ENCODE peak calls at places on chromosomes 13 and 19, in nine cellular contexts. R, W, Y, F, X, Q, L, M and U are unnamed samples.
A peak's percentile ranks its signal among the peaks of the same experiment; 100 is the strongest.

GRCh38 chr19:55913643-55914268 is 18.4 kb downstream of the NLRP13 start:
- DNase-seq in X (no peak), L (no peak), R (no peak), W (no peak), F (no peak), Y (no peak), Q (no peak), M (no peak), U (no peak)

GRCh38 chr19:19319725-19320361 is 466 bp downstream of the SUGP1 start:
- DNase-seq in Q (no peak), F (no peak), W (no peak), L (no peak), X (no peak), R (no peak), M (no peak), Y (no peak), U (peak; percentile 13)

GRCh38 chr19:30631035-30631375 is 258.8 kb downstream of the ZNF536 start:
- DNase-seq in X (no peak), W (no peak), M (no peak), Y (no peak), F (no peak), L (no peak), R (no peak), Q (no peak), U (no peak)

GRCh38 chr19:13834308-13834790 is 39.1 kb downstream of the ZSWIM4 start:
- DNase-seq in L (no peak), R (peak; percentile 90), M (no peak), X (peak; percentile 25), Q (no peak), Y (peak; percentile 47), W (peak; percentile 76), F (no peak), U (peak; percentile 56)

GRCh38 chr13:111339366-111340143 is 19.1 kb downstream of the TEX29 start:
- DNase-seq in R (no peak), Q (no peak), W (no peak), Y (no peak), X (no peak), L (no peak), M (no peak), F (no peak), U (no peak)

GRCh38 chr13:94309997-94310842 is 169.3 kb downstream of the DCT start:
- DNase-seq in W (peak; percentile 96), Q (no peak), X (no peak), Y (peak; percentile 89), L (no peak), F (no peak), R (peak; percentile 92), M (no peak), U (no peak)

GRCh38 chr13:98775844-98776598 is 23.5 kb upstream of the SLC15A1 start:
- DNase-seq in F (no peak), Q (no peak), X (no peak), L (no peak), Y (no peak), W (peak; percentile 65), R (peak; percentile 56), M (no peak), U (peak; percentile 6)

GRCh38 chr19:38596057-38596981 is 21.4 kb downstream of the MAP4K1 start:
- DNase-seq in W (no peak), Y (peak; percentile 16), X (no peak), R (peak; percentile 4), F (no peak), Q (no peak), M (no peak), L (peak; percentile 33), U (peak; percentile 91)

GRCh38 chr13:73599232-73600128 is 534.7 kb downstream of the KLF12 start:
- DNase-seq in X (no peak), F (no peak), Q (no peak), Y (peak; percentile 12), W (no peak), R (no peak), L (no peak), M (no peak), U (no peak)

GRCh38 chr19:2208975-2209374 is 27.2 kb downstream of the PLEKHJ1 start:
- DNase-seq in R (no peak), L (no peak), M (no peak), F (no peak), Q (no peak), Y (no peak), X (no peak), W (no peak), U (no peak)
- H3K4me1 ChIP-seq in R (peaks cover 50% of the 10 kb centered on the region), L (peaks cover 13% of the 10 kb centered on the region), M (peaks cover 17% of the 10 kb centered on the region), F (no peaks in the 10 kb centered on the region), Q (no peaks in the 10 kb centered on the region), Y (no peaks in the 10 kb centered on the region), X (no peaks in the 10 kb centered on the region), W (peaks cover 12% of the 10 kb centered on the region), U (no peaks in the 10 kb centered on the region)

DNA sequence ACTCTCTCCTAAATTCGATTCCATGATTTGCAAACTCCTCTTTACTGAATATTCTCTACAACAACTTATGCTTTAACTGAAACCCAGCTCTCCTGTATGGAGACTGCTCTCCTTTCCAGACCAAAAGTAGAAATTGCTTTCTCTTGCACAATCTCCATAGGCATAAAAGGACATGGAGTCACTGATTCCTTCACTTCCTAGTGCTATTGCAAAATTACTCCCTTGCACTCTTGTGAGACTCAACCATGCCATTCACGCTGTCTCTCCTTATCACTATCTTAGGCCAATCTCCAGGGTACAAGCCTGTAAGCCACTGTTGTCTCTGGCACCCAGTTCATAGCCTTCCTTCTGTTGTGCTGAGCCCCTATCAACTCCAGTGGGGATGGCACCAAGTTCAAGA is 30.6 kb downstream of the SERPINE3 start:
- DNase-seq in R (peak; percentile 77), M (no peak), Q (no peak), F (no peak), W (peak; percentile 41), Y (peak; percentile 80), X (no peak), L (no peak), U (no peak)
- H3K36me3 ChIP-seq in R (peaks cover 13% of the 10 kb centered on the region), M (no peaks in the 10 kb centered on the region), Q (peaks cover 12% of the 10 kb centered on the region), F (peaks cover 29% of the 10 kb centered on the region), W (peaks cover 33% of the 10 kb centered on the region), Y (peaks cover 44% of the 10 kb centered on the region), X (no peaks in the 10 kb centered on the region), L (peaks cover 86% of the 10 kb centered on the region), U (no peaks in the 10 kb centered on the region)

GRCh38 chr19:16603090-16603489 is 24.9 kb downstream of the MED26 start:
- DNase-seq in W (no peak), M (no peak), R (no peak), X (no peak), Q (no peak), Y (peak; percentile 32), L (no peak), F (no peak), U (no peak)

GRCh38 chr19:16598848-16599247 is 26.6 kb upstream of the SLC35E1 start:
- DNase-seq in X (no peak), L (no peak), W (no peak), M (no peak), Y (no peak), Q (no peak), F (no peak), R (no peak), U (no peak)

GRCh38 chr19:16599655-16600346 is 27.6 kb upstream of the SLC35E1 start:
- DNase-seq in Y (no peak), L (peak; percentile 5), F (no peak), X (no peak), R (no peak), Q (no peak), M (no peak), W (no peak), U (no peak)

GRCh38 chr19:16601378-16602052 is 26.5 kb downstream of the MED26 start:
- DNase-seq in M (no peak), Y (no peak), Q (no peak), R (no peak), L (peak; percentile 70), W (no peak), F (no peak), X (no peak), U (no peak)

GRCh38 chr19:16600824-16601223 is 27.2 kb downstream of the MED26 start:
- DNase-seq in Y (no peak), Q (no peak), M (no peak), L (no peak), F (no peak), W (no peak), X (no peak), R (no peak), U (no peak)
- H3K4me1 ChIP-seq in Y (peaks cover 16% of the 10 kb centered on the region), Q (no peaks in the 10 kb centered on the region), M (peaks cover 59% of the 10 kb centered on the region), L (peaks cover 60% of the 10 kb centered on the region), F (peaks cover 8% of the 10 kb centered on the region), W (peaks cover 6% of the 10 kb centered on the region), X (no peaks in the 10 kb centered on the region), R (peaks cover 26% of the 10 kb centered on the region), U (no peaks in the 10 kb centered on the region)

GRCh38 chr19:35736913-35737886 is 5.1 kb downstream of the IGFLR1 start:
- DNase-seq in F (no peak), L (no peak), X (no peak), Y (no peak), Q (no peak), R (no peak), M (no peak), W (no peak), U (peak; percentile 18)
- H3K36me3 ChIP-seq in F (peaks cover 31% of the 10 kb centered on the region), L (peaks cover 65% of the 10 kb centered on the region), X (no peaks in the 10 kb centered on the region), Y (peaks cover 21% of the 10 kb centered on the region), Q (peaks cover 7% of the 10 kb centered on the region), R (peaks cover 76% of the 10 kb centered on the region), M (peaks cover 3% of the 10 kb centered on the region), W (peaks cover 59% of the 10 kb centered on the region), U (peaks cover 12% of the 10 kb centered on the region)

DNA sequence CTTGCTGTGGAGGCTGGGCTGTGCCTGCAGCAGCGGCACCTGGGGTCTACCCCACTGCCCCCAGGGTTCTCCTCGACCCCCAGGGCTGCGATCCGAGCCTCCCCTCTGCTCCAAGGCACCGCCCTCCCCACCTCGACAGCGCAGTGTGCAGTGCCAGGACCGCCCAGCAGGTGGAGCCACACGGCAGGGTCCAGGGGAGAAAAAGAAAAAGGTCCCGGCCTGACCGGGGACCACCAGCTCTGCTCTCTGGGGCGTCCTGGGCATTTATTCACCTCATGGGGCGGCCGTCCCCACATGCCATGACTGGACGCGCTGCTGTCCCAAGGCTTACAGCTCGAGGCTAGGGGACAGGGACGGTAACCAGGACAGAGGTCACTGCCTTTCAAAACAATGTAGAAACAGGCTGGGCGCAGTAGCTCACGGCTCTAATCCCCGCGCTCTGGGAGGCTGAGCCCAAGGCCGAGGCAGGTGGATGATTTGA is 10.6 kb downstream of the REXO1 start:
- DNase-seq in W (no peak), X (no peak), Y (peak; percentile 38), Q (no peak), F (peak; percentile 68), M (no peak), L (no peak), R (no peak), U (peak; percentile 58)
- H3K4me1 ChIP-seq in W (no peaks in the 10 kb centered on the region), X (no peaks in the 10 kb centered on the region), Y (peaks cover 14% of the 10 kb centered on the region), Q (peaks cover 4% of the 10 kb centered on the region), F (peaks cover 22% of the 10 kb centered on the region), M (peaks cover 51% of the 10 kb centered on the region), L (peaks cover 50% of the 10 kb centered on the region), R (peaks cover 21% of the 10 kb centered on the region), U (no peaks in the 10 kb centered on the region)

GRCh38 chr19:15394426-15394825 is 14.8 kb upstream of the AKAP8 start:
- DNase-seq in X (no peak), M (no peak), Y (no peak), Q (no peak), R (no peak), W (no peak), F (no peak), L (no peak), U (no peak)
- H3K36me3 ChIP-seq in X (no peaks in the 10 kb centered on the region), M (peaks cover 19% of the 10 kb centered on the region), Y (peaks cover 65% of the 10 kb centered on the region), Q (peaks cover 11% of the 10 kb centered on the region), R (peaks cover 59% of the 10 kb centered on the region), W (peaks cover 50% of the 10 kb centered on the region), F (peaks cover 50% of the 10 kb centered on the region), L (peaks cover 90% of the 10 kb centered on the region), U (peaks cover 12% of the 10 kb centered on the region)